ENCODE peak calls at places on chromosomes 5 and 9, in eight cellular contexts. One of them, this sample, is unnamed.

GRCh38 chr9:36037580-36038169 is 962 bp downstream of the RECK start:
- DNase-seq in upper lobe of left lung: no peak
- DNase-seq in astrocyte of the spinal cord: no peak
- DNase-seq in breast epithelium: no peak
- DNase-seq in GM04504: no peak
- DNase-seq in activated CD4-positive, alpha-beta memory T cell treated with anti-CD3 and anti-CD28 coated beads for 36 hours: no peak
- DNase-seq in AG09319: no peak
- DNase-seq in endodermal cell: no peak
- DNase-seq in this sample: no peak

GRCh38 chr5:38607930-38608545 is 51.6 kb upstream of the LIFR start:
- DNase-seq in activated CD4-positive, alpha-beta memory T cell treated with anti-CD3 and anti-CD28 coated beads for 36 hours: no peak
- DNase-seq in AG09319: peak; percentile 31
- DNase-seq in upper lobe of left lung: peak; percentile 25
- DNase-seq in astrocyte of the spinal cord: peak; percentile 80
- DNase-seq in endodermal cell: no peak
- DNase-seq in GM04504: no peak
- DNase-seq in breast epithelium: no peak
- DNase-seq in this sample: no peak

GRCh38 chr9:95085036-95085770 is 232.3 kb downstream of the FANCC start:
- DNase-seq in activated CD4-positive, alpha-beta memory T cell treated with anti-CD3 and anti-CD28 coated beads for 36 hours: no peak
- DNase-seq in endodermal cell: no peak
- DNase-seq in astrocyte of the spinal cord: no peak
- DNase-seq in AG09319: no peak
- DNase-seq in breast epithelium: no peak
- DNase-seq in GM04504: no peak
- DNase-seq in upper lobe of left lung: peak; percentile 17
- DNase-seq in this sample: no peak

GRCh38 chr9:104568868-104569267 is at the start of gene OR13C8:
- DNase-seq in GM04504: no peak
- DNase-seq in upper lobe of left lung: no peak
- DNase-seq in activated CD4-positive, alpha-beta memory T cell treated with anti-CD3 and anti-CD28 coated beads for 36 hours: no peak
- DNase-seq in AG09319: no peak
- DNase-seq in astrocyte of the spinal cord: no peak
- DNase-seq in breast epithelium: no peak
- DNase-seq in endodermal cell: no peak
- DNase-seq in this sample: no peak

GRCh38 chr5:110150199-110150598 is 460.5 kb downstream of the MAN2A1 start:
- DNase-seq in endodermal cell: no peak
- DNase-seq in AG09319: no peak
- DNase-seq in upper lobe of left lung: no peak
- DNase-seq in GM04504: no peak
- DNase-seq in activated CD4-positive, alpha-beta memory T cell treated with anti-CD3 and anti-CD28 coated beads for 36 hours: no peak
- DNase-seq in astrocyte of the spinal cord: peak; percentile 69
- DNase-seq in breast epithelium: no peak
- DNase-seq in this sample: no peak

GRCh38 chr9:29176786-29177185 is 1603.5 kb upstream of the C9orf72 start:
- DNase-seq in astrocyte of the spinal cord: peak; percentile 42
- DNase-seq in GM04504: no peak
- DNase-seq in upper lobe of left lung: no peak
- DNase-seq in breast epithelium: no peak
- DNase-seq in activated CD4-positive, alpha-beta memory T cell treated with anti-CD3 and anti-CD28 coated beads for 36 hours: no peak
- DNase-seq in endodermal cell: no peak
- DNase-seq in AG09319: no peak
- DNase-seq in this sample: no peak

GRCh38 chr5:121018004-121018403 is 553.9 kb downstream of the PRR16 start:
- DNase-seq in GM04504: no peak
- DNase-seq in activated CD4-positive, alpha-beta memory T cell treated with anti-CD3 and anti-CD28 coated beads for 36 hours: no peak
- DNase-seq in upper lobe of left lung: no peak
- DNase-seq in breast epithelium: no peak
- DNase-seq in endodermal cell: no peak
- DNase-seq in astrocyte of the spinal cord: no peak
- DNase-seq in AG09319: no peak
- DNase-seq in this sample: no peak

GRCh38 chr5:151480859-151481258 is 33.5 kb downstream of the SLC36A1 start:
- DNase-seq in astrocyte of the spinal cord: peak; percentile 25
- DNase-seq in breast epithelium: no peak
- DNase-seq in AG09319: no peak
- DNase-seq in activated CD4-positive, alpha-beta memory T cell treated with anti-CD3 and anti-CD28 coated beads for 36 hours: no peak
- DNase-seq in endodermal cell: peak; percentile 55
- DNase-seq in GM04504: peak; percentile 44
- DNase-seq in upper lobe of left lung: no peak
- DNase-seq in this sample: no peak

GRCh38 chr5:180079702-180080466 is 8.3 kb upstream of the RNF130 start:
- DNase-seq in breast epithelium: no peak
- DNase-seq in AG09319: no peak
- DNase-seq in upper lobe of left lung: no peak
- DNase-seq in endodermal cell: no peak
- DNase-seq in GM04504: no peak
- DNase-seq in astrocyte of the spinal cord: no peak
- DNase-seq in activated CD4-positive, alpha-beta memory T cell treated with anti-CD3 and anti-CD28 coated beads for 36 hours: no peak
- DNase-seq in this sample: no peak

GRCh38 chr5:138149530-138149929 is 10.3 kb upstream of the NME5 start:
- DNase-seq in breast epithelium: no peak
- DNase-seq in endodermal cell: peak; percentile 59
- DNase-seq in AG09319: no peak
- DNase-seq in GM04504: no peak
- DNase-seq in astrocyte of the spinal cord: no peak
- DNase-seq in upper lobe of left lung: no peak
- DNase-seq in activated CD4-positive, alpha-beta memory T cell treated with anti-CD3 and anti-CD28 coated beads for 36 hours: no peak
- DNase-seq in this sample: no peak

GRCh38 chr5:75894482-75894881 is 177.2 kb upstream of the POC5 start:
- DNase-seq in endodermal cell: no peak
- DNase-seq in breast epithelium: no peak
- DNase-seq in GM04504: no peak
- DNase-seq in AG09319: no peak
- DNase-seq in upper lobe of left lung: no peak
- DNase-seq in activated CD4-positive, alpha-beta memory T cell treated with anti-CD3 and anti-CD28 coated beads for 36 hours: no peak
- DNase-seq in astrocyte of the spinal cord: no peak
- DNase-seq in this sample: no peak

GRCh38 chr5:14816374-14816998 is 55.1 kb downstream of the ANKH start:
- DNase-seq in breast epithelium: no peak
- DNase-seq in AG09319: no peak
- DNase-seq in GM04504: no peak
- DNase-seq in endodermal cell: no peak
- DNase-seq in upper lobe of left lung: no peak
- DNase-seq in astrocyte of the spinal cord: no peak
- DNase-seq in activated CD4-positive, alpha-beta memory T cell treated with anti-CD3 and anti-CD28 coated beads for 36 hours: no peak
- DNase-seq in this sample: no peak

GRCh38 chr9:94802795-94803194 is 76.3 kb downstream of the AOPEP start:
- DNase-seq in endodermal cell: peak; percentile 42
- DNase-seq in breast epithelium: no peak
- DNase-seq in activated CD4-positive, alpha-beta memory T cell treated with anti-CD3 and anti-CD28 coated beads for 36 hours: peak; percentile 61
- DNase-seq in astrocyte of the spinal cord: peak; percentile 95
- DNase-seq in upper lobe of left lung: no peak
- DNase-seq in AG09319: no peak
- DNase-seq in GM04504: peak; percentile 47
- DNase-seq in this sample: no peak

GRCh38 chr5:180197016-180197702 is 11.9 kb downstream of the RASGEF1C start:
- DNase-seq in AG09319: no peak
- DNase-seq in endodermal cell: no peak
- DNase-seq in astrocyte of the spinal cord: no peak
- DNase-seq in breast epithelium: no peak
- DNase-seq in upper lobe of left lung: no peak
- DNase-seq in GM04504: no peak
- DNase-seq in activated CD4-positive, alpha-beta memory T cell treated with anti-CD3 and anti-CD28 coated beads for 36 hours: no peak
- DNase-seq in this sample: no peak

GRCh38 chr9:113403651-113404050 is 2.6 kb upstream of the ALAD start:
- DNase-seq in breast epithelium: no peak
- DNase-seq in upper lobe of left lung: no peak
- DNase-seq in GM04504: no peak
- DNase-seq in endodermal cell: no peak
- DNase-seq in activated CD4-positive, alpha-beta memory T cell treated with anti-CD3 and anti-CD28 coated beads for 36 hours: no peak
- DNase-seq in astrocyte of the spinal cord: no peak
- DNase-seq in AG09319: no peak
- DNase-seq in this sample: no peak

GRCh38 chr9:124272118-124272517 is 14.4 kb downstream of the NEK6 start:
- DNase-seq in breast epithelium: no peak
- DNase-seq in endodermal cell: no peak
- DNase-seq in GM04504: no peak
- DNase-seq in astrocyte of the spinal cord: no peak
- DNase-seq in AG09319: no peak
- DNase-seq in upper lobe of left lung: no peak
- DNase-seq in activated CD4-positive, alpha-beta memory T cell treated with anti-CD3 and anti-CD28 coated beads for 36 hours: no peak
- DNase-seq in this sample: no peak

GRCh38 chr5:120413706-120414105 is 50.4 kb upstream of the PRR16 start:
- DNase-seq in endodermal cell: no peak
- DNase-seq in activated CD4-positive, alpha-beta memory T cell treated with anti-CD3 and anti-CD28 coated beads for 36 hours: no peak
- DNase-seq in GM04504: peak; percentile 51
- DNase-seq in upper lobe of left lung: no peak
- DNase-seq in AG09319: no peak
- DNase-seq in breast epithelium: no peak
- DNase-seq in astrocyte of the spinal cord: peak; percentile 52
- DNase-seq in this sample: no peak

GRCh38 chr9:96201140-96201539 is 100.8 kb downstream of the HSD17B3 start:
- DNase-seq in breast epithelium: no peak
- DNase-seq in astrocyte of the spinal cord: no peak
- DNase-seq in endodermal cell: peak; percentile 64
- DNase-seq in activated CD4-positive, alpha-beta memory T cell treated with anti-CD3 and anti-CD28 coated beads for 36 hours: no peak
- DNase-seq in upper lobe of left lung: no peak
- DNase-seq in AG09319: no peak
- DNase-seq in GM04504: no peak
- DNase-seq in this sample: no peak

GRCh38 chr9:76553680-76554079 is 94.7 kb downstream of the GCNT1 start:
- DNase-seq in activated CD4-positive, alpha-beta memory T cell treated with anti-CD3 and anti-CD28 coated beads for 36 hours: no peak
- DNase-seq in GM04504: no peak
- DNase-seq in upper lobe of left lung: no peak
- DNase-seq in breast epithelium: no peak
- DNase-seq in endodermal cell: no peak
- DNase-seq in astrocyte of the spinal cord: no peak
- DNase-seq in AG09319: no peak
- DNase-seq in this sample: no peak

GRCh38 chr9:132586830-132587483 is 4.6 kb downstream of the BARHL1 start:
- DNase-seq in AG09319: no peak
- DNase-seq in astrocyte of the spinal cord: no peak
- DNase-seq in activated CD4-positive, alpha-beta memory T cell treated with anti-CD3 and anti-CD28 coated beads for 36 hours: no peak
- DNase-seq in endodermal cell: peak; percentile 72
- DNase-seq in GM04504: no peak
- DNase-seq in upper lobe of left lung: no peak
- DNase-seq in breast epithelium: no peak
- DNase-seq in this sample: no peak

GRCh38 chr9:89093201-89093600 is 85.4 kb downstream of the SHC3 start:
- DNase-seq in AG09319: no peak
- DNase-seq in GM04504: no peak
- DNase-seq in breast epithelium: no peak
- DNase-seq in activated CD4-positive, alpha-beta memory T cell treated with anti-CD3 and anti-CD28 coated beads for 36 hours: no peak
- DNase-seq in upper lobe of left lung: no peak
- DNase-seq in astrocyte of the spinal cord: no peak
- DNase-seq in endodermal cell: no peak
- DNase-seq in this sample: no peak